ENCODE peak calls at places on chromosomes 13 and 19, in four cellular contexts. M is AG04450, R is tibial nerve, U is brain microvascular endothelial cell. T is an unnamed sample.

GRCh38 chr19:56880592-56881190 is 40.2 kb upstream of the PEG3 start:
- DNase-seq in U (no peak), R (no peak), M (no peak), T (no peak)

GRCh38 chr13:24664726-24665409 is 15.3 kb upstream of the ATP12A start:
- DNase-seq in R (no peak), M (no peak), U (peak), T (no peak)

GRCh38 chr19:47723573-47723923 is 10.3 kb downstream of the EHD2 start:
- DNase-seq in U (peak), R (no peak), M (no peak), T (peak)

GRCh38 chr13:33208290-33208990 is 77.1 kb downstream of the STARD13 start:
- DNase-seq in M (no peak), U (no peak), R (no peak), T (no peak)

GRCh38 chr19:2624537-2625091 is 77.9 kb downstream of the GNG7 start:
- DNase-seq in U (no peak), R (no peak), M (no peak), T (no peak)

GRCh38 chr19:9986787-9987281 is 23.5 kb downstream of the COL5A3 start:
- DNase-seq in U (peak), R (no peak), M (no peak), T (no peak)

GRCh38 chr13:97967948-97968347 is 14.5 kb downstream of the IPO5 start:
- DNase-seq in U (no peak), R (no peak), M (no peak), T (no peak)

GRCh38 chr19:13079542-13079986 is 23.1 kb downstream of the LYL1 start:
- DNase-seq in U (no peak), M (no peak), R (no peak), T (no peak)

GRCh38 chr13:30376426-30377311 is 45.6 kb upstream of the UBE2L5 start:
- DNase-seq in R (no peak), M (no peak), U (no peak), T (peak)

DNA sequence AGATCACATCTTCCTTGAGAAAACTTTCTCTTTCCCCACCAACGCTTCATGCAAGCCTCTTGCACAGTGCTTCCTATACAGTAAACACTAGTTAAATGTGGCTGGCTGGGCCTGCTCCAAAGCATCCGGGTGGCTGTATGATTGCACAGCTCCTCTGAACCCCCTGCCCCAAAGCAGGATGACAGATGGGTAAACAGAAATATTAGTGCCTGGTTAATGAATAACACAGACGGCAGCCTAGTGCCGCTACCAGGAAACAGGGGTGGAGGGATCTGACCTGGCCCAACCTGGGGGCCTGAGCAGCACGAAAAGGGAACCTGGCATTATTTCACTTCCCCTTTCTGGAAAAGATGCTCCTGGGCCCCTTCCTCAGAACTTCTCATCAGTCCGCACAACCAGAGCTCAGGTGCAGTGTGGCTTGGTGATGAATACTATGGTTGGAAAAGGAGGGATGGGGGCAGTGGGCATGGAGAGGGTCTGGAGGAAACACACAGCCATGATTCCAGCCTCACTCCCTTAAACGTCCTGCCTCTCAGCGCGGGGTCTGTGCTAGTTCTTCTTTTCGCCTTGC is 10.8 kb downstream of the FFAR2 start:
- DNase-seq in U (no peak), R (no peak), M (no peak), T (no peak)
- H3K27ac ChIP-seq in U (no peak), R (no peak), M (no peak), T (peak)

GRCh38 chr19:42683917-42684513 is 56.3 kb downstream of the PSG3 start:
- DNase-seq in U (peak), M (no peak), R (no peak), T (no peak)
- TF ChIP-seq CTCF in U (peak), M (peak), R (peak), T (no peak)

GRCh38 chr19:19584356-19584755 is 34.1 kb downstream of the PBX4 start:
- DNase-seq in R (no peak), U (no peak), M (no peak), T (no peak)
- H3K4me3 ChIP-seq in R (no peak), U (no peak), M (no peak), T (no peak)

GRCh38 chr19:14363203-14364097 is 17.8 kb upstream of the ADGRE5 start:
- DNase-seq in U (peak), M (no peak), R (no peak), T (peak)
- H3K27ac ChIP-seq in U (peak), M (peak), R (peak), T (peak)

T was measured in lung.